ENCODE peak calls at places on chromosomes 2 and 18, in seven cellular contexts. One of them, this sample, is unnamed.

GRCh38 chr2:236512902-236513433 is 56.7 kb upstream of the ACKR3 start:
- DNase-seq in DND-41: peak; percentile 87
- DNase-seq in fibroblast of lung: peak; percentile 56
- DNase-seq in MM.1S: peak; percentile 52
- DNase-seq in IMR-90: peak; percentile 34
- DNase-seq in HepG2: peak; percentile 23
- DNase-seq in HCT116: peak; percentile 22
- DNase-seq in this sample: peak; percentile 67

GRCh38 chr2:233152541-233152940 is 92.4 kb downstream of the INPP5D start:
- DNase-seq in DND-41: no peak
- DNase-seq in fibroblast of lung: peak; percentile 48
- DNase-seq in MM.1S: no peak
- DNase-seq in IMR-90: peak; percentile 14
- DNase-seq in HepG2: no peak
- DNase-seq in HCT116: no peak
- DNase-seq in this sample: no peak

GRCh38 chr2:202406445-202406967 is 30.4 kb downstream of the BMPR2 start:
- DNase-seq in DND-41: no peak
- DNase-seq in fibroblast of lung: no peak
- DNase-seq in MM.1S: no peak
- DNase-seq in IMR-90: no peak
- DNase-seq in HepG2: no peak
- DNase-seq in HCT116: no peak
- DNase-seq in this sample: no peak

GRCh38 chr2:102147935-102148334 is 5.4 kb downstream of the IL1R1 start:
- DNase-seq in DND-41: no peak
- DNase-seq in fibroblast of lung: peak; percentile 76
- DNase-seq in MM.1S: no peak
- DNase-seq in IMR-90: peak; percentile 34
- DNase-seq in HepG2: no peak
- DNase-seq in HCT116: no peak
- DNase-seq in this sample: no peak

GRCh38 chr2:159600752-159601151 is 15.6 kb downstream of the BAZ2B start:
- DNase-seq in DND-41: no peak
- DNase-seq in fibroblast of lung: peak; percentile 88
- DNase-seq in MM.1S: no peak
- DNase-seq in IMR-90: peak; percentile 74
- DNase-seq in HepG2: peak; percentile 29
- DNase-seq in HCT116: peak; percentile 80
- DNase-seq in this sample: peak; percentile 92

GRCh38 chr2:1686784-1687105 is 57.6 kb downstream of the PXDN start:
- DNase-seq in DND-41: no peak
- DNase-seq in fibroblast of lung: peak; percentile 96
- DNase-seq in MM.1S: no peak
- DNase-seq in IMR-90: peak; percentile 80
- DNase-seq in HepG2: no peak
- DNase-seq in HCT116: no peak
- DNase-seq in this sample: peak; percentile 85

GRCh38 chr2:164764996-164765395 is 76.6 kb downstream of the COBLL1 start:
- DNase-seq in DND-41: no peak
- DNase-seq in fibroblast of lung: peak; percentile 62
- DNase-seq in MM.1S: no peak
- DNase-seq in IMR-90: peak; percentile 15
- DNase-seq in HepG2: no peak
- DNase-seq in HCT116: no peak
- DNase-seq in this sample: peak; percentile 17

GRCh38 chr2:191143791-191144190 is 7.0 kb downstream of the STAT4 start:
- DNase-seq in DND-41: no peak
- DNase-seq in fibroblast of lung: no peak
- DNase-seq in MM.1S: no peak
- DNase-seq in IMR-90: no peak
- DNase-seq in HepG2: no peak
- DNase-seq in HCT116: no peak
- DNase-seq in this sample: no peak

GRCh38 chr2:31258351-31258750 is 24.4 kb downstream of the EHD3 start:
- DNase-seq in DND-41: no peak
- DNase-seq in fibroblast of lung: no peak
- DNase-seq in MM.1S: peak; percentile 16
- DNase-seq in IMR-90: no peak
- DNase-seq in HepG2: no peak
- DNase-seq in HCT116: no peak
- DNase-seq in this sample: no peak

GRCh38 chr18:24181806-24182205 is 42.9 kb downstream of the CABYR start:
- DNase-seq in DND-41: no peak
- DNase-seq in fibroblast of lung: peak; percentile 69
- DNase-seq in MM.1S: no peak
- DNase-seq in IMR-90: no peak
- DNase-seq in HepG2: no peak
- DNase-seq in HCT116: no peak
- DNase-seq in this sample: no peak

GRCh38 chr18:47928466-47928865 is 2.0 kb downstream of the SMAD2 start:
- DNase-seq in DND-41: no peak
- DNase-seq in fibroblast of lung: peak; percentile 51
- DNase-seq in MM.1S: no peak
- DNase-seq in IMR-90: peak; percentile 28
- DNase-seq in HepG2: no peak
- DNase-seq in HCT116: no peak
- DNase-seq in this sample: peak; percentile 7

GRCh38 chr2:216031960-216032689 is 18.8 kb upstream of the MREG start:
- DNase-seq in DND-41: no peak
- DNase-seq in fibroblast of lung: peak; percentile 90
- DNase-seq in MM.1S: no peak
- DNase-seq in IMR-90: peak; percentile 94
- DNase-seq in HepG2: no peak
- DNase-seq in HCT116: no peak
- DNase-seq in this sample: peak; percentile 49

GRCh38 chr2:101751276-101751675 is 53.8 kb downstream of the MAP4K4 start:
- DNase-seq in DND-41: no peak
- DNase-seq in fibroblast of lung: no peak
- DNase-seq in MM.1S: no peak
- DNase-seq in IMR-90: no peak
- DNase-seq in HepG2: no peak
- DNase-seq in HCT116: no peak
- DNase-seq in this sample: no peak

GRCh38 chr18:61635901-61636528 is 256.8 kb downstream of the RNF152 start:
- DNase-seq in DND-41: peak; percentile 57
- DNase-seq in fibroblast of lung: peak; percentile 27
- DNase-seq in MM.1S: peak; percentile 51
- DNase-seq in IMR-90: peak; percentile 63
- DNase-seq in HepG2: peak; percentile 18
- DNase-seq in HCT116: peak; percentile 29
- DNase-seq in this sample: peak; percentile 61

GRCh38 chr2:62074233-62074632 is 121.7 kb upstream of the B3GNT2 start:
- DNase-seq in DND-41: no peak
- DNase-seq in fibroblast of lung: no peak
- DNase-seq in MM.1S: no peak
- DNase-seq in IMR-90: peak; percentile 17
- DNase-seq in HepG2: no peak
- DNase-seq in HCT116: no peak
- DNase-seq in this sample: no peak

GRCh38 chr2:67215214-67215613 is 181.9 kb upstream of the ETAA1 start:
- DNase-seq in DND-41: no peak
- DNase-seq in fibroblast of lung: peak; percentile 56
- DNase-seq in MM.1S: no peak
- DNase-seq in IMR-90: peak; percentile 92
- DNase-seq in HepG2: peak; percentile 35
- DNase-seq in HCT116: no peak
- DNase-seq in this sample: peak; percentile 74

GRCh38 chr2:237601453-237602116 is 11.1 kb upstream of the RAB17 start:
- DNase-seq in DND-41: no peak
- DNase-seq in fibroblast of lung: no peak
- DNase-seq in MM.1S: no peak
- DNase-seq in IMR-90: no peak
- DNase-seq in HepG2: peak; percentile 85
- DNase-seq in HCT116: no peak
- DNase-seq in this sample: no peak

GRCh38 chr2:119012345-119013301 is 70.6 kb downstream of the MARCO start:
- DNase-seq in DND-41: no peak
- DNase-seq in fibroblast of lung: no peak
- DNase-seq in MM.1S: no peak
- DNase-seq in IMR-90: no peak
- DNase-seq in HepG2: no peak
- DNase-seq in HCT116: no peak
- DNase-seq in this sample: no peak

DNA sequence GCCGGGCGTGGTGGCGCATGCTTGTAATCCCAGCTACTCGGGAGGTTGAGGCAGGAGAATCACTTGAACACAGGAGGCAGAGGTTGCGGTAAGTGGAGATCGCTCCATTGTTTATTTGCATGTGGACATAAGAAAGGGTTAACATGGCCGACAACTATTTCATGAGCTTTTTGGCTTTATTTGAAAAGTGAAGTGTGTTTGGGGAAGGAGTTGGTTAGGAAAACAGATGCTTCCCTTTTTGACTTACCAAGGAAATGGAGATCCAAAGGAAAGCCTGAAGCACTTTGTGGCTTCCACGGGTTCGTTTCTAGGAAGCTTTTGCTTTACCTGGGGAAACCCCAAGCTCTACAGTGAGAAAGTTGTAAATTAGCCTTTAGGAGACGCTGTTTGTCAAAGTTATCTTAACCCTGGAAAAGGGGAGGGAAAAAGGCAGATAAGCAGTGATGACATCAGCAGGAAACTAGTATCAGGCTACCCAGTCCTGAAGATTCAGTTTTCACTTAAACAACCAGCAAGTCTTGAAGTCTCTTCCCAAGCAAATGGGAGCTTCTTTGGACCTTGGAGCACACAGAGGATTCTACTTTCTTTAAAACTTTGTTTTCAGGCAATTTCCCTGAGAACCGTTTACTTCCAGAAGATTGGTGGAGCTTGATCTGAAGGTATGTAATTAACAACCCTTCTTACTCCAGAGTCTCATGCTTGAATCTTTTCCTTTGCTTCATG is at the start of gene CASP10:
- DNase-seq in DND-41: peak; percentile 44
- DNase-seq in fibroblast of lung: peak; percentile 19
- DNase-seq in MM.1S: peak; percentile 94
- DNase-seq in IMR-90: peak; percentile 55
- DNase-seq in HepG2: peak; percentile 94
- DNase-seq in HCT116: peak; percentile 53
- DNase-seq in this sample: peak; percentile 64
- TF ChIP-seq CTCF in DND-41: peak; percentile 76
- TF ChIP-seq CTCF in fibroblast of lung: peak; percentile 20
- TF ChIP-seq CTCF in MM.1S: peak; percentile 81
- TF ChIP-seq CTCF in IMR-90: peak; percentile 37
- TF ChIP-seq CTCF in HepG2: peak; percentile 96
- TF ChIP-seq CTCF in HCT116: peak; percentile 51
- TF ChIP-seq CTCF in this sample: peak; percentile 63

GRCh38 chr18:12079504-12080237 is 14.0 kb upstream of the ANKRD62 start:
- DNase-seq in DND-41: no peak
- DNase-seq in fibroblast of lung: peak; percentile 86
- DNase-seq in MM.1S: no peak
- DNase-seq in IMR-90: peak; percentile 30
- DNase-seq in HepG2: peak; percentile 57
- DNase-seq in HCT116: no peak
- DNase-seq in this sample: no peak

GRCh38 chr18:12074734-12075133 is 18.9 kb upstream of the ANKRD62 start:
- DNase-seq in DND-41: no peak
- DNase-seq in fibroblast of lung: no peak
- DNase-seq in MM.1S: no peak
- DNase-seq in IMR-90: no peak
- DNase-seq in HepG2: no peak
- DNase-seq in HCT116: no peak
- DNase-seq in this sample: no peak

DNA sequence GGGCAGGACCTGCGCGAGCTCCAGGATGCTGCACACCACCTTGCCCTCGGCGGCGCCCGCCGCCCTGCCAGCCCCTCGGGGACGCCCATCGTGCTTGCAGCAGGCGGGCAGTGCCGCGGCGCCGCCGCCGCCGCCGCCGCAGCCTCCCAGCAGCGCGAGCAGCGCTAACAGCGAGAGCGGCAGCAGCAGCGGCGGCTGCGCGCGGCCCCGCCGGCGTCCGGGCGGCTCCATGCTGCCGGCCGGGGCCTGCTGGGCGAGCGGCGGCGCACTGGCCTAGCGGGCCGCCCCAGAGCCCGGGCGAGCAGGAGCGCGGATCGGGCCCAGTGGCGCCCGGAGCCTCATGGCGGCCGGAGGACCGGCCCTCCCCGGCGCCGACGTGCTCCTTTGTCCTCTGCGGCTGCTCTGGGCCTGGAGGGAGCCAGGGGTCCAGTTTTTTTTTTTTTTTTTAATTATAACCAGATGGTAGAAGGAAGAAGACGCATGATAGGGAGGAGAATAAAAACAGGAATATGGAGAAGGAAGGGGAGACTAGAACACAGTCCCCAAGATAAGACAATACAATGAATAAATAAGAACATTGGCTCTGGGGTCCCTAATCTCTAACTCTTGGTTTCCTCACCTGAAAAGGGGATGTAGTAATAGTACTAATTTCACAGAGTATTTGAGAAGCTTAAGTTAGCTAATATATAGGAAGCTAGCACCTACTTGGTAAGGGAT is 17.1 kb upstream of the ANKRD62 start:
- DNase-seq in DND-41: no peak
- DNase-seq in fibroblast of lung: peak; percentile 54
- DNase-seq in MM.1S: peak; percentile 41
- DNase-seq in IMR-90: peak; percentile 7
- DNase-seq in HepG2: no peak
- DNase-seq in HCT116: no peak
- DNase-seq in this sample: peak; percentile 46
- H3K4me3 ChIP-seq in DND-41: no peak overlapping the region
- H3K4me3 ChIP-seq in fibroblast of lung: no peak overlapping the region
- H3K4me3 ChIP-seq in MM.1S: no peak overlapping the region
- H3K4me3 ChIP-seq in IMR-90: peak overlapping the region; percentile 7
- H3K4me3 ChIP-seq in HepG2: peak overlapping the region; percentile 55
- H3K4me3 ChIP-seq in HCT116: peak overlapping the region; percentile 49
- H3K4me3 ChIP-seq in this sample: peak overlapping the region; percentile 63

DNA sequence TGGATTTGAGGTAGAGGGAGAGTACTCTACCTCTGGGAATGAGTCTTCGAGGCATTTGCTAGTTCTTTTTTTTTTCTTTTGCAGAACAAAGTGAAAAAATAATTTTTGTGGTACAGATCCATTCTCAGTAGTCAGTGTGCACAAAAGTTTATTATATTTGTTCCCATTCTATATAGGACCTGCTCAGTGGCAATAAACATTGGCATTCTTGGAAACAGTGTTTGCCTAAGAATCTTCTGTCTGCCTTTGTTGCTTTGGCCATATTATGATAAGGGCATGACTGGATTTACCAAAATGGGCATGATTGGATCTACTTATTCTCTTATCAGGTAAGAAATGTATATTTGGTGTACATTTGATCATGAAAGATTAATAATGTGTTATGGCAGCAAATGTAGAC is 583.3 kb downstream of the PLCL1 start:
- DNase-seq in DND-41: no peak
- DNase-seq in fibroblast of lung: no peak
- DNase-seq in MM.1S: no peak
- DNase-seq in IMR-90: no peak
- DNase-seq in HepG2: no peak
- DNase-seq in HCT116: no peak
- DNase-seq in this sample: no peak
- H3K9ac ChIP-seq in DND-41: no peak overlapping the region
- H3K9ac ChIP-seq in fibroblast of lung: no peak overlapping the region
- H3K9ac ChIP-seq in MM.1S: no peak overlapping the region
- H3K9ac ChIP-seq in IMR-90: no peak overlapping the region
- H3K9ac ChIP-seq in HepG2: no peak overlapping the region
- H3K9ac ChIP-seq in HCT116: no peak overlapping the region
- H3K9ac ChIP-seq in this sample: no peak overlapping the region

DNA sequence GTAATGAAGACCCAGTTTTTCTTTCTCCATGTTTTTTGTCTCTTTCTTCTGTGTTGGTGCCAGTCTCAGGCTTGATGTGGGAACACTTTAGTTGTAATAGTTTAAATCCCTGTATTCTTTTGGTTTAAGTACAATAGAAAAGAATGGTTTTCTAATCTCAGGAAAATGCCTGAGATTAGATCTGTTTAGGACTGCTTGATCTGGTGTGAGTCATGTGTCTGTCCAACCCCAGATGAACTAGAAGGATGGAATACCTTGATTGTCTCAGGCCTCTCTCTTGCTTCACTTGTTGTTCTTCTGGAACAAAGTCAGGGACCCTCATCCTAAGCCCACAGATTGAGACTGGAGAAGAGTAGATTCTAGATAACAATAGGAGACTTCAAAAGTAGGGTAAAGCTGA is 58.2 kb downstream of the PLCL1 start:
- DNase-seq in DND-41: no peak
- DNase-seq in fibroblast of lung: peak; percentile 27
- DNase-seq in MM.1S: no peak
- DNase-seq in IMR-90: no peak
- DNase-seq in HepG2: no peak
- DNase-seq in HCT116: no peak
- DNase-seq in this sample: no peak
- TF ChIP-seq CTCF in DND-41: no peak
- TF ChIP-seq CTCF in fibroblast of lung: no peak
- TF ChIP-seq CTCF in MM.1S: no peak
- TF ChIP-seq CTCF in IMR-90: no peak
- TF ChIP-seq CTCF in HepG2: no peak
- TF ChIP-seq CTCF in HCT116: no peak
- TF ChIP-seq CTCF in this sample: no peak